ENCODE peak calls at places on chromosomes 5 and 9, in seven cellular contexts. K, B, X, N, O, V and E are unnamed samples.

GRCh38 chr5:62354028-62354874 is 48.2 kb downstream of the KIF2A start:
- DNase-seq in X (no peak), V (peak), N (no peak), B (no peak), O (no peak), K (peak), E (no peak)

GRCh38 chr5:34521628-34522290 is 134.4 kb upstream of the RAI14 start:
- DNase-seq in B (no peak), N (no peak), K (no peak), V (no peak), X (no peak), O (no peak), E (no peak)

GRCh38 chr5:142176255-142176654 is 67.7 kb downstream of the NDFIP1 start:
- DNase-seq in K (no peak), O (no peak), V (no peak), B (no peak), N (no peak), X (no peak), E (no peak)

GRCh38 chr5:139914218-139914807 is 118.7 kb downstream of the PSD2 start:
- DNase-seq in X (no peak), V (no peak), O (no peak), K (no peak), N (no peak), B (no peak), E (no peak)

GRCh38 chr9:36855443-36856315 is 178.4 kb downstream of the PAX5 start:
- DNase-seq in K (no peak), O (no peak), X (no peak), N (peak), B (no peak), V (peak), E (no peak)

GRCh38 chr9:112093875-112094227 is 81.2 kb downstream of the SUSD1 start:
- DNase-seq in B (no peak), X (no peak), K (no peak), N (no peak), O (no peak), V (no peak), E (no peak)

GRCh38 chr5:55187370-55187769 is 14.4 kb upstream of the CDC20B start:
- DNase-seq in O (no peak), B (no peak), X (no peak), K (no peak), N (no peak), V (peak), E (no peak)

GRCh38 chr9:95515272-95516113 is 1.3 kb downstream of the PTCH1 start:
- DNase-seq in B (no peak), N (peak), K (no peak), O (no peak), V (no peak), X (peak), E (no peak)

GRCh38 chr9:109513871-109514270 is 15.8 kb upstream of the PTPN3 start:
- DNase-seq in K (no peak), O (no peak), B (no peak), X (no peak), V (peak), N (no peak), E (no peak)

GRCh38 chr5:168831438-168831837 is 252.3 kb upstream of the PANK3 start:
- DNase-seq in K (no peak), X (no peak), B (no peak), N (no peak), V (no peak), O (no peak), E (no peak)
- TF ChIP-seq CTCF in K (no peak), X (no peak), B (no peak), N (no peak), V (no peak), O (no peak), E (no peak)

GRCh38 chr5:149932445-149933350 is 11.9 kb downstream of the PDE6A start:
- DNase-seq in K (no peak), O (no peak), B (no peak), V (peak), X (no peak), N (peak), E (no peak)
- TF ChIP-seq CTCF in K (peak), O (no peak), B (peak), V (peak), X (peak), N (peak), E (peak)

DNA sequence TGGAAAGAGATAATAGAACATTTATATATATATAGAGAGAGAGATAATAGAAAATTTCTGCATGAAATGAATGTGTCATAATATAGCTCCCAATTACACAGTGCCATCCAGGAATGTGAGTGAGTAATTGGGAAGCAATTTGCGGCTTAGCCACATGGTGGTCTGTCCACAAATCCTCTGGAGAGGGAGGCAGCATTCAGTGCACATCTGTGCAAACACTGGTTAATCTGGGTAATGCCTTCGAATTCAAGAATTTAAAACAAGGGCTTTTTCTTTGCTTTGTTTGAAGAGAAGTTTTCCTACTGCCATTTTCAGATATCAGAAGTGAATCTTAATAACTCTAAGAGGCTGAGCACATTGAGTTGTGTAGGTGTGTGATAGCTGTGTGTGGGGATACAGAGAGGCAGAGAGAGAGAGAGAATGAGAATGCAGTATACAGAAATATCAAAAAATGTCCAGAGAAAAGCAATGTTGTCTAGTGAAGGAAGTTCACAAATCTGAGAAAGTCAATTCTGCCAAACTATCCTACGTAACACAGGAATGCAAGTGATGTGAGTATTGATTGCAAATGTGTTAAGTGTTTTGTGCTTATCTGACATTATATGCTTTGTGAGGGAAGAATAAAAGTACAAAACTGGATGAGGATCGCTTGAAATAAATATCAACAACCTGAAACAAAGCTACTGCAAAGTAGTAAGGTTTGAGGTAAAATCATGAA is 134.6 kb downstream of the EDIL3 start:
- DNase-seq in O (no peak), X (no peak), B (no peak), V (peak), K (peak), N (peak), E (no peak)
- TF ChIP-seq CTCF in O (no peak), X (no peak), B (no peak), V (no peak), K (no peak), N (peak), E (peak)

GRCh38 chr9:84953797-84954695 is 284.5 kb downstream of the NTRK2 start:
- DNase-seq in K (peak), X (peak), N (peak), B (peak), V (peak), O (peak), E (no peak)
- TF ChIP-seq CTCF in K (peak), X (peak), N (peak), B (peak), V (peak), O (peak), E (peak)

DNA sequence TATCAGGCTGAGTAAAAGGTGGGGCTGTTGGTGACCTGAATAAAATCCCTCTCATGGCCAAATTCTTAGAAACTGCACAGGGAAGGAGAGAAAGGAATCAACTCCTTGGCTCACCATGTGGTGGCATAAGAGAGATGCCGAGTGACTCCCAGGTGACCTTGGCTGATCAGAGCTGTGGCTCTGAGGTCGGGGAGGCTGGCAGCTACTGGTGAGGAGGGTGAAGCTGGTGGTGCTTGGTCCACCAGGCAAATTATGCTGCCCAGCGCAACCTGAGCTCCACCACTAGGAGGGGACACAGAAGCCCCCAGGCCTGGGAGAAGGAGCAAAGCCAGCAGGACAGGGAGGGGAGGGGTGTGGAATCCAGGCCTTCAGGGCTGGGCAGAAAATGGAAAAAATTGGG is 111.2 kb upstream of the IL12B start:
- DNase-seq in B (no peak), N (peak), K (no peak), V (no peak), X (peak), O (no peak), E (no peak)
- TF ChIP-seq CTCF in B (no peak), N (peak), K (peak), V (peak), X (peak), O (no peak), E (peak)

DNA sequence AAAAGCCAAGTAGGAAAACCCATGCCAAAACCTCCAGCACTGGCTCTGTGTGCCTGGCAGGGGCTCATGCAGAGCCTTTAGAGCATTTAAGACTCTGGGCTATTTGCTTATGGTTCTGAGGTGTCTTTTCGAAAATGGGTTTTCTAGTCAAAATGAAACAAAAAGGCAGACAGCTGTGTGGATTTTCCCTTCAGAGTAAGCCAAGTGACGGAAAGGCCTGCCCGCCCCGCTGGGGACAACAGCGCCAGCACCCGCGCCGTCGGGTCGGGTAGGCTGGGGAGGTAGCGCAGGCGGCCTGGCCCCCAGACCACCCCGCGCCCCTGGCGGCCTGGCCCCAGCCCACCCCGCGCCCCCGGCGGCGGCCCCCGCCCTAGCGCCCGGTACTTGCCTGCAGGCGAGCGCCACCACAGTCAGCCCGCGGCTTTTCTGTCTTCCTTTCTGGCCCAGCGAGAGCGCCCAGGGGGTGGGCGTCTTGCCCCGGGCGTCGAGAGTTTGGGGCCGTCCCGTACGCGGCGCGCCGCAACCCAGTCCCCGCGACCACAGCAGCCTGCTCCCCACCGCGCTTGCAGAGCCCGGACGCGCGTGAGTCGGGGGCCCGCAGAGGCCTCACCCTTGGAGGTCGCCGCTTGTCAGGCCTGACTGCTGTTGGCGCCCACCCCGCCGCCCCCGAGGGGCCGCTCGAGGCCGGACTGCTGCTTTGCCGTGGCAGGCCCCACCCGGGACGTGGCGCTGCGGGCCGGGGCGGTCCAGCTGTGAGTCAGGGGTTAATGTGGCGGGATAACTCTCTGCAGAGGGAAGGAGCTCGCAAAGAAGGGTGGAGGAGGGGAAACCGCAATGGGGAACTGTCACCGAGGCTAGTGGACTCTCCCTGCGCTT is at the start of gene TICAM2:
- DNase-seq in V (peak), O (peak), K (peak), X (peak), B (peak), N (peak), E (peak)
- TF ChIP-seq CTCF in V (peak), O (no peak), K (peak), X (peak), B (peak), N (peak), E (peak)

DNA sequence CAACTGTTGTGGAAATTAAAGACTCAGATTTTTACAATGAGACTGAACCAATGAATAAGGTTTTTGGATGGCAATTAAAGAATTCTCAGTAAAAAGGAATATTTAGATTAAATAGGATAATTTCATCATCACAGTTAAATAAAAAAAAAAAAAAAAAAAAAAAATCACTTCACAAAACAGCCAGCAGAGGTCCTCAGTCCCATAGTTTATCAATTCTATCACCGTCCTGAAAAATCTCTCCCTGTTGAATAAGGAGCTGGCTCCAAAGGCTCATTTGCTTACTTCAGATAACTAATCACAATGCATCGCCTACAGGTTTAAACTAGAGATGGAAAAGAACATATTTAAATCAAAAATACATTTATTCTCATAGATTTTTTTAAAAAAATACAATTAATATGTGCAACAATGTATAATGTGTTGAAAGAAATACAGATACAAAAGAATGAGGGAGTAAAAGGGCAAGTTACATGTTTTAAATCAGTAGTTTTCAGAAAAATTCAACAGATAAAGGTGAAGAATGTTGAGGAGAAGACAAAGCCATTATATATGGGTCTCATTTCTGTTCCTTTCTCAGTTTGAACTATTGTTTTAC is 175.8 kb upstream of the CHD1 start:
- DNase-seq in K (peak), B (no peak), X (no peak), V (peak), N (no peak), O (no peak), E (no peak)
- TF ChIP-seq CTCF in K (peak), B (peak), X (peak), V (peak), N (peak), O (peak), E (peak)

GRCh38 chr5:4625206-4625896 is 514.8 kb upstream of the ADAMTS16 start:
- DNase-seq in K (no peak), N (no peak), B (no peak), X (no peak), V (no peak), O (no peak), E (no peak)
- TF ChIP-seq CTCF in K (no peak), N (peak), B (no peak), X (no peak), V (no peak), O (no peak), E (no peak)

GRCh38 chr9:93380410-93381060 is 71.0 kb upstream of the FAM120A start:
- DNase-seq in N (no peak), X (no peak), B (no peak), O (no peak), K (no peak), V (no peak), E (no peak)
- TF ChIP-seq CTCF in N (peak), X (no peak), B (no peak), O (no peak), K (no peak), V (no peak), E (peak)

GRCh38 chr9:70119786-70120185 is 76.1 kb downstream of the MAMDC2 start:
- DNase-seq in O (no peak), X (no peak), V (no peak), B (no peak), K (no peak), N (no peak), E (no peak)

GRCh38 chr9:70121818-70122436 is 78.3 kb downstream of the MAMDC2 start:
- DNase-seq in O (no peak), X (no peak), K (peak), V (no peak), N (no peak), B (no peak), E (no peak)

GRCh38 chr9:70123695-70124094 is 80.0 kb downstream of the MAMDC2 start:
- DNase-seq in X (no peak), V (no peak), N (no peak), B (no peak), K (no peak), O (no peak), E (no peak)

GRCh38 chr9:70117835-70118319 is 74.2 kb downstream of the MAMDC2 start:
- DNase-seq in V (peak), X (no peak), N (no peak), K (peak), B (no peak), O (no peak), E (no peak)

DNA sequence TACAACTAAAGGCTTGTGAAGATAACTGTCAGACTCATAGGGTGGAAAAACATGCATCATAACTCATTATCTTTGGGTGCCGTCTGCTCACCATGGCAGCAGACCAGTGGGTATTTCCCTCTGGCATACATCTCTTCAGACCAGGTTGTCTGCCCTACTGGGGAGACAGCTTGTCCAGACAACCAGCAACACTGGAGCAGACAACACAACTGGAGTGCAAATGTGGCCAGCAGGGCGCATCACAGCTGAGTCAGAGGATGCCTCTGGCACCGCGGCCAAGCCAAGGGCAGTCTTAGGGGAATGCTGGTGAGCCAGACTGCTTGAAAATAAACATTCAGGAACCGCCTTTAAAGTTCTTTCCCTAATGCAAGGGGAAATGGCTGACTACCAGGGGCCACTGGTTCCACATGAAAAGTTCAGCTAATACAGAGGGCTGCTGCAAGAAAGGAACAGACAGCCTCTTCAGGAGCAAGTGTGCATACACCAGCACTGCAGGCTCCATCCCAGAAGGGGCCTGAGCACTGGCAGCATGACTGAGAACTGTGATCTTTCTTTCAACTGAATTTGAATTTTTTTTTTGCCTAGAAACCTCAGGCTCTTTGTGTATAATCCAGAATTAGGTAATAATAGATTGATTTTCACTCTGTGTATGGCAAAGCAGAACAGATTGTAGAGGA is 77.3 kb downstream of the MAMDC2 start:
- DNase-seq in O (no peak), V (peak), X (no peak), B (peak), N (peak), K (peak), E (peak)
- TF ChIP-seq CTCF in O (no peak), V (peak), X (no peak), B (peak), N (peak), K (peak), E (peak)